ENCODE peak calls at places on chromosomes 16 and 17, in four cellular contexts. X, Y, D and N are unnamed samples.

GRCh38 chr17:48160177-48160967 is 52.8 kb downstream of the SNX11 start:
- DNase-seq in X (no peak), D (no peak), Y (no peak), N (no peak)

GRCh38 chr17:64783556-64784352 is 121.6 kb upstream of the SMURF2 start:
- DNase-seq in X (no peak), Y (no peak), D (no peak), N (no peak)

GRCh38 chr17:29241015-29241963 is 5.4 kb upstream of the CRYBA1 start:
- DNase-seq in X (peak), Y (peak), D (no peak), N (no peak)

GRCh38 chr16:4060823-4061222 is 55.4 kb downstream of the ADCY9 start:
- DNase-seq in Y (no peak), D (no peak), X (no peak), N (no peak)

GRCh38 chr16:82337355-82337754 is 167.3 kb upstream of the MPHOSPH6 start:
- DNase-seq in Y (no peak), X (no peak), D (no peak), N (no peak)

GRCh38 chr16:11259288-11259621 is 3.3 kb upstream of the SOCS1 start:
- DNase-seq in D (no peak), Y (no peak), X (no peak), N (no peak)

GRCh38 chr17:29645516-29646051 is 22.9 kb upstream of the CORO6 start:
- DNase-seq in D (no peak), X (peak), Y (no peak), N (no peak)

GRCh38 chr17:73338050-73338491 is 26.3 kb upstream of the CDC42EP4 start:
- DNase-seq in D (no peak), Y (no peak), X (peak), N (no peak)

GRCh38 chr17:69506489-69506888 is 92.0 kb downstream of the MAP2K6 start:
- DNase-seq in D (no peak), X (no peak), Y (peak), N (no peak)

GRCh38 chr17:38883592-38884526 is 14.0 kb downstream of the LASP1 start:
- DNase-seq in Y (no peak), D (no peak), X (no peak), N (no peak)

GRCh38 chr17:61511480-61512182 is 59.4 kb downstream of the TBX4 start:
- DNase-seq in Y (no peak), D (no peak), X (no peak), N (no peak)

GRCh38 chr16:79712273-79712672 is 111.7 kb upstream of the MAF start:
- DNase-seq in D (no peak), Y (no peak), X (no peak), N (no peak)

GRCh38 chr16:69917739-69918138 is 33.4 kb upstream of the CLEC18A start:
- DNase-seq in D (no peak), Y (no peak), X (no peak), N (no peak)

GRCh38 chr16:49725651-49726050 is 130.3 kb downstream of the ZNF423 start:
- DNase-seq in X (no peak), D (no peak), Y (no peak), N (no peak)

GRCh38 chr17:31467502-31468256 is 76.2 kb downstream of the RAB11FIP4 start:
- DNase-seq in D (no peak), Y (peak), X (peak), N (no peak)

GRCh38 chr16:54210437-54211081 is 76.0 kb downstream of the IRX3 start:
- DNase-seq in Y (no peak), X (peak), D (no peak), N (no peak)

GRCh38 chr16:21083729-21084268 is 66.8 kb downstream of the DNAH3 start:
- DNase-seq in Y (peak), X (peak), D (peak), N (no peak)

GRCh38 chr16:73196670-73197069 is 148.7 kb upstream of the ZFHX3 start:
- DNase-seq in D (peak), Y (peak), X (peak), N (peak)

GRCh38 chr17:59311051-59311468 is 20.4 kb upstream of the YPEL2 start:
- DNase-seq in X (peak), Y (peak), D (peak), N (peak)

GRCh38 chr17:65231662-65232335 is 94.6 kb downstream of the RGS9 start:
- DNase-seq in D (peak), Y (peak), X (peak), N (peak)

GRCh38 chr17:77408284-77408683 is 267.5 kb downstream of the SEC14L1 start:
- DNase-seq in D (no peak), X (no peak), Y (no peak), N (no peak)

GRCh38 chr17:77405867-77406513 is 265.2 kb downstream of the SEC14L1 start:
- DNase-seq in Y (no peak), X (no peak), D (no peak), N (no peak)

GRCh38 chr17:77410470-77410869 is 269.7 kb downstream of the SEC14L1 start:
- DNase-seq in X (no peak), Y (no peak), D (no peak), N (no peak)

GRCh38 chr17:77407321-77408277 is 266.8 kb downstream of the SEC14L1 start:
- DNase-seq in Y (no peak), X (no peak), D (no peak), N (no peak)

DNA sequence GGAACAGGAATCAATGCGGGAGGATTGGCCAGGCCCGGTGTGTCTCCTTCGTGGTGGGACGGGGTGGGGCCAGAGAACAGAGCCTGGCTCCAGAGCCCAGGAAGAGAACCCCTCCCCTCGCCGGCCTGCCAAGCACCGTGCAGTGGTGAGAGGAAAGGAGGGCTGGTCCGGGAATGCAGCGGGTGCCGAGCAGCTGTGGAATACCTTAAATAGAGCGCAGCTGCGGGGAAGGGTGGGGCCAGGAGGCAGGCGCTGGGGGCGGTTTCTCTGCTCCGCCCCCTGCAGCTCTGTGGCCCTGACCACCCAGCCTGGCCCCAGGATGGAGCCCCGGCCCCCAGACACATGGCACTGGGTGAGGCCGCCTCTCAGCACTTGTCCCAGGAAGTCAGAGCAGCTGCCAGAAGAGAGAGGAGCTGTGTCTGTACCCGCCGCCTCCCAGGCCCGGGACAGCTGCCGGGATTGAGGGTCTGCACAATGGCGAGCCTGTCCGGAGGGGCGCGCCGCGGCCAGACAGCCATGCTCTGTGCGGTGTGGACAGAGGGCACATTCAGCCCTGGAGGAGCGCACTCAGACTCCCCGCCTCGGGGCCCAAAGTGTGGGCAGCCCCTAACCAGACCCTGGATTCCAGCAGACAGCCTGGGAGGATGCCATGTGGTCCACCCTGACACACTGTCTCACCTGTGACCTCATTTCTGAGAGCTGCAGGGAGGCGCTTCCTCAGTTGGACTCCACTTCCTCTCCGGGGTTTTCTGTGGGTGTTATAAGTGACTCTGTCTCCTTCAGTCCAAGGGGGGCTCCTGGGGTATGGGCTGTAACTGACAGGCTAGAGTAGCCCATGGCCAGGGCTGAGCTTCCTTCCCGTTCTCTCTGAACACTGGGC is 268.8 kb downstream of the SEC14L1 start:
- DNase-seq in X (no peak), Y (no peak), D (no peak), N (no peak)
- TF ChIP-seq NFIC in X (no peak), Y (no peak), D (no peak), N (no peak)

GRCh38 chr17:1577657-1578428 is 15.3 kb upstream of the PITPNA start:
- DNase-seq in D (no peak), Y (no peak), X (no peak), N (no peak)
- TF ChIP-seq RAD21 in D (no peak), Y (no peak), X (no peak), N (no peak)

GRCh38 chr17:7551396-7551795 is 2.5 kb downstream of the TNFSF12 start:
- DNase-seq in Y (peak), D (no peak), X (no peak), N (no peak)

GRCh38 chr17:7552621-7553051 is 3.8 kb downstream of the TNFSF12 start:
- DNase-seq in Y (no peak), D (no peak), X (no peak), N (peak)

GRCh38 chr17:7549401-7550055 is 670 bp downstream of the TNFSF12 start:
- DNase-seq in Y (no peak), D (no peak), X (no peak), N (no peak)

GRCh38 chr17:7550359-7550758 is 1.5 kb downstream of the TNFSF12 start:
- DNase-seq in X (no peak), Y (no peak), D (no peak), N (no peak)

GRCh38 chr17:7548585-7549400 is at the start of gene TNFSF12:
- DNase-seq in Y (no peak), X (peak), D (peak), N (no peak)
- TF ChIP-seq NFIC in Y (no peak), X (no peak), D (no peak), N (no peak)

GRCh38 chr16:85838876-85839585 is 39.5 kb downstream of the COX4I1 start:
- DNase-seq in Y (no peak), X (no peak), D (no peak), N (no peak)

GRCh38 chr16:85840395-85840794 is 40.9 kb downstream of the COX4I1 start:
- DNase-seq in X (no peak), D (no peak), Y (no peak), N (no peak)

GRCh38 chr16:85839681-85840240 is 40.3 kb downstream of the COX4I1 start:
- DNase-seq in X (no peak), Y (no peak), D (no peak), N (no peak)

GRCh38 chr16:85836706-85837582 is 37.4 kb downstream of the COX4I1 start:
- DNase-seq in Y (no peak), D (no peak), X (no peak), N (no peak)

GRCh38 chr16:85838381-85838780 is 38.9 kb downstream of the COX4I1 start:
- DNase-seq in D (no peak), X (no peak), Y (no peak), N (no peak)
- TF ChIP-seq RAD21 in D (no peak), X (no peak), Y (no peak), N (no peak)

GRCh38 chr16:27195068-27195741 is 8.1 kb upstream of the KDM8 start:
- DNase-seq in Y (no peak), D (no peak), X (peak), N (no peak)

GRCh38 chr16:27193300-27193990 is 9.9 kb upstream of the KDM8 start:
- DNase-seq in D (no peak), Y (no peak), X (no peak), N (no peak)

GRCh38 chr16:27197004-27197403 is 6.3 kb upstream of the KDM8 start:
- DNase-seq in D (no peak), Y (no peak), X (no peak), N (no peak)

GRCh38 chr16:27198451-27199234 is 4.7 kb upstream of the KDM8 start:
- DNase-seq in Y (no peak), D (peak), X (no peak), N (no peak)

GRCh38 chr16:27195941-27196595 is 7.3 kb upstream of the KDM8 start:
- DNase-seq in D (no peak), Y (no peak), X (no peak), N (no peak)
- TF ChIP-seq NFIC in D (no peak), Y (no peak), X (no peak), N (no peak)